ENCODE peak calls at places on chromosomes 1 and 21, in eight cellular contexts. E is heart left ventricle, F is prostate gland, Y is A549, L is uterus, Q is breast epithelium, I is transverse colon, W is right lobe of liver. N is an unnamed sample.

GRCh38 chr1:14940285-14940890 is 213.2 kb upstream of the TMEM51 start:
- DNase-seq in Y (no peak), Q (no peak), W (no peak), I (no peak), L (no peak), F (no peak), E (no peak), N (no peak)

GRCh38 chr1:51247022-51247421 is 10.9 kb downstream of the RNF11 start:
- DNase-seq in Y (no peak), I (no peak), Q (no peak), W (no peak), L (no peak), F (no peak), E (no peak), N (no peak)

GRCh38 chr1:55245781-55246180 is 30.6 kb upstream of the USP24 start:
- DNase-seq in W (no peak), E (no peak), L (no peak), Y (no peak), Q (no peak), I (no peak), F (no peak), N (no peak)

GRCh38 chr1:216710042-216710441 is 13.2 kb downstream of the ESRRG start:
- DNase-seq in I (no peak), E (no peak), F (no peak), Q (no peak), W (no peak), Y (no peak), L (no peak), N (no peak)

GRCh38 chr1:172321429-172321828 is 99.1 kb upstream of the C1orf105 start:
- DNase-seq in E (peak; percentile 15), W (no peak), F (no peak), Q (no peak), Y (peak; percentile 18), L (no peak), I (no peak), N (peak; percentile 15)

GRCh38 chr21:24032709-24033232 is 1574.5 kb downstream of the MRPL39 start:
- DNase-seq in L (no peak), F (no peak), Y (no peak), Q (no peak), E (no peak), W (no peak), I (no peak), N (no peak)

GRCh38 chr1:21749859-21750468 is 33.0 kb downstream of the USP48 start:
- DNase-seq in Q (no peak), F (no peak), L (no peak), I (no peak), Y (no peak), W (no peak), E (no peak), N (no peak)

GRCh38 chr21:41802684-41803083 is 35.8 kb upstream of the RIPK4 start:
- DNase-seq in F (peak; percentile 87), W (peak; percentile 62), Y (no peak), E (peak; percentile 65), L (peak; percentile 67), Q (peak; percentile 88), I (peak; percentile 26), N (peak; percentile 59)

GRCh38 chr1:19698181-19698580 is 33.5 kb downstream of the HTR6 start:
- DNase-seq in Y (no peak), W (no peak), L (no peak), F (no peak), Q (no peak), E (no peak), I (no peak), N (no peak)

GRCh38 chr1:53265581-53265980 is 27.3 kb upstream of the MAGOH start:
- DNase-seq in I (no peak), L (no peak), E (no peak), Y (no peak), F (no peak), Q (no peak), W (no peak), N (no peak)

GRCh38 chr1:46613661-46614603 is 2.7 kb downstream of the MOB3C start:
- DNase-seq in I (peak; percentile 81), F (peak; percentile 84), W (peak; percentile 79), L (peak; percentile 89), E (peak; percentile 93), Y (no peak), Q (peak; percentile 73), N (peak; percentile 96)

GRCh38 chr1:36151845-36152203 is 2.5 kb upstream of the TRAPPC3 start:
- DNase-seq in W (no peak), E (no peak), L (peak; percentile 41), F (no peak), I (peak; percentile 61), Y (no peak), Q (no peak), N (peak; percentile 30)

GRCh38 chr1:174995121-174995520 is 4.6 kb upstream of the CACYBP start:
- DNase-seq in E (no peak), W (no peak), Y (no peak), I (no peak), F (no peak), Q (no peak), L (no peak), N (no peak)

GRCh38 chr1:221099747-221100146 is 220.5 kb downstream of the HLX start:
- DNase-seq in W (no peak), E (no peak), F (no peak), L (no peak), Y (no peak), Q (no peak), I (no peak), N (no peak)

GRCh38 chr1:12338017-12338416 is 108.2 kb downstream of the VPS13D start:
- DNase-seq in E (no peak), Y (no peak), L (no peak), I (no peak), F (no peak), W (no peak), Q (no peak), N (peak; percentile 40)

GRCh38 chr21:15060776-15061175 is 4.0 kb downstream of the NRIP1 start:
- DNase-seq in W (no peak), Q (no peak), I (no peak), E (no peak), F (no peak), L (no peak), Y (no peak), N (no peak)

GRCh38 chr1:161998811-161999210 is 24.9 kb downstream of the OLFML2B start:
- DNase-seq in L (no peak), E (no peak), W (no peak), Q (no peak), I (no peak), Y (no peak), F (no peak), N (no peak)

GRCh38 chr1:27153549-27153886 is 1.4 kb downstream of the SLC9A1 start:
- DNase-seq in W (no peak), L (no peak), E (no peak), I (peak; percentile 47), F (peak; percentile 54), Q (no peak), Y (no peak), N (peak; percentile 38)

GRCh38 chr1:231139659-231140650 is 21.9 kb upstream of the TRIM67 start:
- DNase-seq in Q (no peak), E (no peak), L (no peak), W (no peak), I (no peak), Y (peak; percentile 51), F (no peak), N (no peak)

GRCh38 chr21:42187976-42188653 is 30.8 kb upstream of the ABCG1 start:
- DNase-seq in F (no peak), E (peak; percentile 60), Q (no peak), L (no peak), W (peak; percentile 44), Y (no peak), I (peak; percentile 61), N (peak; percentile 38)

GRCh38 chr21:32196001-32196400 is 82.8 kb downstream of the MIS18A start:
- DNase-seq in Q (no peak), L (no peak), I (no peak), Y (no peak), E (no peak), W (no peak), F (no peak), N (no peak)

GRCh38 chr1:190474587-190475305 is 2.9 kb downstream of the BRINP3 start:
- DNase-seq in I (peak; percentile 38), L (no peak), E (no peak), F (no peak), W (no peak), Y (peak; percentile 14), Q (no peak), N (no peak)

DNA sequence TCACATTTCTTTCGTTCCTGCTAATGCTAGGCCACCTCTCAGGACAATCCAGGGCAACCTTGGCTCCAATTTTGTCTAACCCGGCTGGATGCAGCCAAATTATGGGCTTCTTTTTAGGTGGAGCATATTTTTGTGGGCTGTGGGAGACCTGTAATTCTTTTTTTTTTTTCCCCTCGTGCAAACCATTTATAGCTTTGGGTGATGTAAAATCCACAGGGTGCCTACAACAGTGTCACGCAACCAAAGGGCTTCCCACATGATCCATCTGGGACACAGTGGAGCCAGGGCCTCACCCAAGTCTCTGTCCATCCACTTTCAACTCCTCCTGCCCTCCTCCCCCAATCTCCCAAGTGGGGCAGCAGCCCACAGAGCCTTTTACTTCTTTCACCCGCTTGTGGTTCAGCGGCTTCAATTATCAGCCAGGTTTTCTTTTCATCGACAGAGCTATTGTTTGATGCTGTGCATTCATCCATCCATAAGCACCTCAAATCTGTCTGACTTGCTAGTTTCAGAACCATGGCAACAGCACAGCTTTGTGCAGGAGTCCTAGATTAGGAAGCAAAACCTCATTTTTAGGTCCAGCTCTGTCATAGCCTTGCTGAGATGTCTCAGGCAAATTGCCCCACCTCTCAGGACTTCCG is 10.0 kb upstream of the OVAAL start:
- DNase-seq in I (no peak), E (no peak), W (no peak), Q (no peak), L (no peak), Y (no peak), F (no peak), N (no peak)
- H3K27ac ChIP-seq in I (no peak overlapping the region), E (no peak overlapping the region), W (no peak overlapping the region), Q (no peak overlapping the region), L (no peak overlapping the region), Y (no peak overlapping the region), F (no peak overlapping the region), N (no peak overlapping the region)

GRCh38 chr1:205729945-205730610 is 19.9 kb downstream of the NUCKS1 start:
- DNase-seq in E (no peak), I (no peak), Q (no peak), W (no peak), F (no peak), Y (no peak), L (no peak), N (no peak)
- TF ChIP-seq POLR2A in E (no peak), I (no peak), Q (no peak), W (no peak), F (no peak), Y (no peak), L (no peak), N (no peak)

DNA sequence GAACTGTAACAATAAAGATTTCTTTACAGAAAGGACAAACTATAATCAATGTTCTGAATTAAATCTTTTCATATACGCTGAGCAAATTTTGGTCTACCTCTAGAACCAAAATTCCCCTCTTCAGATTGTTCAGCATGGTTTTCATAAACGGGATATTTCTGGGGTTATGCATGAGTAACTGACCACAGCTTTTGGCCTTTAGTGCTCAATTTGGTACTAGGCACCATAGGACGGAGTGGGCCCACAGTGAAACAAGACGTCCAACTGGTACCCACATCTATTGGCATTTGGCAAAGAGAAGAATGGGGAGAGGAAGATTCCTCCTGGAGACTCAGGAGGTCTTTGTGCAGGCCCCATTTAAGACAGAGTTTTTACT is 184.5 kb downstream of the TGFBR3 start:
- DNase-seq in L (no peak), Y (no peak), I (no peak), W (no peak), E (no peak), F (no peak), Q (no peak), N (no peak)
- H3K4me3 ChIP-seq in L (no peak overlapping the region), Y (no peak overlapping the region), I (no peak overlapping the region), W (no peak overlapping the region), E (no peak overlapping the region), F (no peak overlapping the region), Q (no peak overlapping the region), N (no peak overlapping the region)

GRCh38 chr1:177305040-177306018 is 134.6 kb downstream of the BRINP2 start:
- DNase-seq in W (no peak), I (no peak), L (no peak), Y (no peak), F (no peak), E (no peak), Q (no peak), N (no peak)
- H3K27ac ChIP-seq in W (no peak overlapping the region), I (no peak overlapping the region), L (no peak overlapping the region), Y (no peak overlapping the region), F (no peak overlapping the region), E (no peak overlapping the region), Q (no peak overlapping the region), N (no peak overlapping the region)

N was measured in gastrocnemius medialis.